ENCODE peak calls at places on chromosome 22, in nine cellular contexts. I, D, F, U, P, B, G, J and W are unnamed samples.

GRCh38 chr22:50684986-50685385 is 12.4 kb downstream of the SHANK3 start:
- DNase-seq in B (no peak), U (no peak), J (peak), D (no peak), P (peak), I (peak), G (no peak), F (peak), W (no peak)

GRCh38 chr22:17266261-17266971 is 47.2 kb upstream of the ADA2 start:
- DNase-seq in P (no peak), I (no peak), B (peak), D (no peak), F (no peak), J (no peak), U (no peak), G (peak), W (no peak)

GRCh38 chr22:37777122-37777687 is 30.5 kb upstream of the GCAT start:
- DNase-seq in D (no peak), J (no peak), B (no peak), I (peak), G (no peak), F (peak), U (peak), P (no peak), W (peak)

GRCh38 chr22:48745842-48746788 is 1081.6 kb downstream of the BRD1 start:
- DNase-seq in P (peak), B (peak), J (no peak), I (no peak), G (peak), U (no peak), D (no peak), F (no peak), W (no peak)

GRCh38 chr22:35746946-35747703 is 29.5 kb downstream of the APOL5 start:
- DNase-seq in B (no peak), U (no peak), G (no peak), J (no peak), D (no peak), P (no peak), F (peak), I (peak), W (no peak)

GRCh38 chr22:50191041-50191740 is 5.5 kb downstream of the TRABD start:
- DNase-seq in I (no peak), G (no peak), J (peak), D (peak), F (no peak), U (no peak), P (peak), B (no peak), W (no peak)

GRCh38 chr22:43526117-43526655 is 114.4 kb downstream of the MPPED1 start:
- DNase-seq in F (no peak), U (no peak), I (no peak), J (no peak), D (no peak), P (no peak), G (no peak), B (no peak), W (no peak)

GRCh38 chr22:26188341-26188740 is 19.1 kb downstream of the SEZ6L start:
- DNase-seq in J (no peak), I (no peak), U (no peak), D (no peak), P (no peak), F (no peak), G (no peak), B (no peak), W (no peak)

GRCh38 chr22:46336119-46337078 is 885 bp downstream of the TRMU start:
- DNase-seq in U (no peak), G (peak), P (no peak), D (no peak), I (no peak), B (no peak), F (peak), J (no peak), W (peak)

GRCh38 chr22:47289316-47289985 is 527.0 kb downstream of the TBC1D22A start:
- DNase-seq in B (no peak), P (peak), U (no peak), G (no peak), I (no peak), D (no peak), J (no peak), F (no peak), W (no peak)

GRCh38 chr22:38706101-38706884 is 549 bp downstream of the GTPBP1 start:
- DNase-seq in P (no peak), D (no peak), B (no peak), U (no peak), J (peak), I (no peak), G (peak), F (peak), W (peak)

GRCh38 chr22:39478461-39478860 is 21.6 kb downstream of the MGAT3 start:
- DNase-seq in I (no peak), J (no peak), G (no peak), B (peak), F (peak), D (no peak), P (no peak), U (no peak), W (peak)

GRCh38 chr22:22720201-22720723 is 75.8 kb downstream of the GGTLC2 start:
- DNase-seq in U (no peak), F (peak), G (peak), P (no peak), B (peak), I (peak), D (peak), J (no peak), W (peak)

GRCh38 chr22:29660021-29660420 is 56.6 kb downstream of the NF2 start:
- DNase-seq in I (no peak), F (no peak), P (no peak), G (no peak), J (no peak), U (no peak), B (no peak), D (no peak), W (no peak)